ENCODE peak calls at places on chromosomes 3 and 15, in ten cellular contexts. D is lower leg skin, I is transverse colon, V is right lobe of liver, E is esophagus muscularis mucosa, M is HCT116, J is A549, C is heart left ventricle, O is breast epithelium, H is uterus. Z is an unnamed sample.

GRCh38 chr3:70488816-70489215 is 176.4 kb upstream of the MDFIC2 start:
- DNase-seq in D (no peak), M (no peak), I (no peak), C (no peak), O (no peak), E (no peak), J (no peak), H (no peak), V (no peak), Z (no peak)

GRCh38 chr3:36540898-36541518 is 160.7 kb downstream of the STAC start:
- DNase-seq in H (no peak), D (no peak), E (peak; percentile 3), O (no peak), V (no peak), C (no peak), M (peak; percentile 12), I (no peak), J (peak; percentile 35), Z (peak; percentile 29)

GRCh38 chr15:61556037-61556648 is 327.0 kb upstream of the RORA start:
- DNase-seq in V (no peak), M (no peak), D (no peak), J (no peak), I (no peak), H (no peak), O (no peak), C (no peak), E (no peak), Z (no peak)

GRCh38 chr15:77505556-77505955 is 84.9 kb downstream of the HMG20A start:
- DNase-seq in O (no peak), H (no peak), E (no peak), I (no peak), V (no peak), J (no peak), D (no peak), C (no peak), M (no peak), Z (no peak)

GRCh38 chr3:89268059-89268458 is 160.6 kb downstream of the EPHA3 start:
- DNase-seq in O (no peak), H (no peak), J (no peak), C (no peak), I (no peak), M (no peak), V (no peak), D (no peak), E (no peak), Z (no peak)

GRCh38 chr15:82871577-82872484 is 62.4 kb downstream of the WHAMM start:
- DNase-seq in E (no peak), I (no peak), C (no peak), H (no peak), V (peak; percentile 41), D (peak; percentile 37), O (no peak), M (no peak), J (no peak), Z (no peak)

GRCh38 chr3:67028385-67028784 is 30.3 kb downstream of the KBTBD8 start:
- DNase-seq in J (no peak), M (no peak), E (no peak), O (no peak), I (no peak), C (no peak), H (no peak), D (no peak), V (no peak), Z (no peak)

GRCh38 chr3:120062474-120062873 is 31.8 kb downstream of the GSK3B start:
- DNase-seq in H (no peak), E (no peak), O (no peak), I (no peak), D (no peak), V (no peak), J (no peak), M (no peak), C (no peak), Z (no peak)

GRCh38 chr3:81910244-81910852 is 148.9 kb upstream of the GBE1 start:
- DNase-seq in V (no peak), M (peak; percentile 23), D (no peak), H (no peak), E (no peak), C (no peak), J (peak; percentile 39), O (no peak), I (no peak), Z (no peak)

GRCh38 chr15:99925661-99926461 is 192.6 kb upstream of the LYSMD4 start:
- DNase-seq in C (peak; percentile 78), O (peak; percentile 65), I (peak; percentile 83), H (peak; percentile 66), J (peak; percentile 63), E (peak; percentile 88), M (peak; percentile 35), V (peak; percentile 80), D (peak; percentile 96), Z (peak; percentile 78)

GRCh38 chr3:10551821-10552630 is 46.6 kb upstream of the ATP2B2 start:
- DNase-seq in D (peak; percentile 93), M (peak; percentile 15), O (peak; percentile 77), J (no peak), V (peak; percentile 35), C (no peak), E (peak; percentile 91), I (peak; percentile 12), H (no peak), Z (no peak)

GRCh38 chr3:192915306-192915705 is 2.4 kb downstream of the MB21D2 start:
- DNase-seq in D (no peak), M (no peak), E (no peak), H (no peak), O (no peak), V (no peak), C (no peak), J (peak; percentile 61), I (no peak), Z (no peak)

GRCh38 chr15:65390447-65390846 is 12.6 kb upstream of the IGDCC3 start:
- DNase-seq in V (no peak), H (no peak), J (no peak), C (no peak), E (no peak), I (no peak), M (no peak), D (no peak), O (no peak), Z (no peak)

GRCh38 chr15:90557147-90557546 is 27.4 kb downstream of the CRTC3 start:
- DNase-seq in E (no peak), D (no peak), I (no peak), H (no peak), J (no peak), C (no peak), V (no peak), M (no peak), O (no peak), Z (no peak)

GRCh38 chr3:175149675-175150074 is 290.5 kb downstream of the NAALADL2 start:
- DNase-seq in I (peak; percentile 68), D (peak; percentile 84), E (no peak), C (no peak), O (no peak), V (peak; percentile 73), H (peak; percentile 16), J (no peak), M (no peak), Z (no peak)

DNA sequence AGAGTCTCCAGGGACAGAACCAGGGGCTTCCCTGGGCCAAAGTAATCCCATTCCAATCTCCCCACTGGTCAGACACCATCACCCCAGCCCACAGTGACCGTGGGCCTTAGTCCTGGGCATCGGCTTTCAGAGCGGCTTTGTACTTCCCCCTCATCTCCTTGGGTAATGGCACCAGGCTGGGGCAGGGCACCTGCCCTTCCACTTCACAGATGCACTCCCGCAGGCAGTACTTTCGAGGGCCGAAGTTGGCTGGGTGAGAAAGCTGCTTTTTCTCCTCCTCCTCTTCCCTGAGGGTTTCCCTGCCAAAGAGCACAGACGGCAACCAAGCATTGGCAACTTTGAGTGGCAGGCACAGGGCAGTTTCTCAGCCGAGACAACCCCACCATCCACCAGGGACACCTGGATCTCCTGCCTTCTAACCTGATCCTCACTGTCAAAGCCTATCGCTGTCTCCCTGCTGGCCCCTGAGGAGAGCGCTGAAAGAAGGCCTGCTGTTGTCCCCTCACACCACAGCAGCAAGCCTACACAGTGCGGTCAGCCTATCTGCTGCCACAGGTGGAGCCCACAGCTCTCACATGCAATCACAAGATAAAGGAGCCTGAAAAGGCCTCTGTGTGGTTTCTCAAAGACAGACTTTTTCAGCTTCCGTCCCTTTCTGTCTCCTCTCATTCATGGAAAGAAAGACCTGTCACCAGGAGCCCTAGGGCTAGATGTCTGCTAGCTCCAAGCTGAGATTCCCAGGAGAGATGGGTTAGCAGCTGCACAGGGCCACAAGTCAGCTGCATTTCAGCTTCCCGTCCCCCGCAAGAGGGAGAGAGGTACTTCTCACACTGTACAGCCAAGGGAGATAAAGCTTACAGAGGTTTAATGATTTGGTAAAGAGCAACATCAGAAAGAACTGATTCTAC is 12.5 kb downstream of the MRPS25 start:
- DNase-seq in C (no peak), I (no peak), H (no peak), M (no peak), O (no peak), J (no peak), V (no peak), D (no peak), E (no peak), Z (no peak)
- TF ChIP-seq CTCF in C (no peak), I (no peak), H (no peak), M (no peak), O (no peak), J (no peak), V (no peak), D (no peak), E (no peak), Z (no peak)

DNA sequence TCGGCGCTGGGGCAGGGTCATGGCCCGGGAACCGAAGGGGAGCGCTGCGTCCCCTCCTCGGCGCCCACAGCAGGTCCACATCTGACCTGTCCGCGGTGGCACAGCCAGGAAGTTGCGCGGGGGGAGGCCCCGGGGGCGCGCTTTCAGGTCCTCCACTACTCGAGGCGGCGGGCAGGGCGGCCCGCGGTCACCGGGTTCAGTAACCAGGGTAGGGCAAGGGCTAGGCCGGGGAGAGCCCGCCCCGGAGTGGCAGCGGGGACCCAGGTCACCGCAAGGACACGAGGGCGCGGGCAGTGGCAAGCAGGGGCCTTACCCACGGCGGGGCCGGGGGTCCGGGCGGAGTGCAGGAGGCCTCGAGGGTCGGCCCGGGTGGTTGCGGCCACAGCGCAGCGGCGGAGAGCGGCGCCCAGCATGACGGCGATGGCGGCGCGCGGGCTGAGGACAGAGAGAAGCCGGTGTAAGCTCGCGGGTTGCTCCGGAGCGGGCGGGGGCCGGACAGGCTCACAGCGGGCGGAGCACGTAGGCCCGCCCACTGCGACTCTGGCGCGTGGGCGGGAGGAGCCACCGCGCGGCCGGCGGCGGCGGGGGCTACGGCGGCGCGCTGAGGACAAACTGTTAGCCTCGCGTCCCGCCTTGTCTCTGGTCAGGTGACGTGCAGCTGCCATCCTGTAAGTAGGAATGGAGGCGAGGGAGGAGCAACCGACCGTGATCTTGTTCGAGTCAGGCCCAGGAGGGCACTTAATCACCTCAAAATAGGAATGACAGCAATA is at the start of gene COX5A:
- DNase-seq in D (peak; percentile 98), O (peak; percentile 88), C (peak; percentile 97), I (peak; percentile 94), E (peak; percentile 95), V (peak; percentile 94), H (peak; percentile 95), J (peak; percentile 99), M (peak; percentile 91), Z (peak; percentile 95)
- TF ChIP-seq POLR2A in D (no peak), O (no peak), C (no peak), I (peak; percentile 96), E (peak; percentile 62), V (peak; percentile 96), H (peak; percentile 70), J (peak; percentile 96), M (peak; percentile 76), Z (peak; percentile 84)

GRCh38 chr15:63460210-63461135 is 43.9 kb upstream of the USP3 start:
- DNase-seq in M (no peak), C (no peak), J (no peak), O (no peak), I (no peak), D (no peak), V (no peak), E (no peak), H (no peak), Z (no peak)
- H3K4me3 ChIP-seq in M (no peak overlapping the region), C (no peak overlapping the region), J (no peak overlapping the region), O (no peak overlapping the region), I (no peak overlapping the region), D (no peak overlapping the region), V (no peak overlapping the region), E (no peak overlapping the region), H (no peak overlapping the region), Z (no peak overlapping the region)

GRCh38 chr3:182248349-182248880 is 536.7 kb downstream of the SOX2 start:
- DNase-seq in E (no peak), C (no peak), I (no peak), D (no peak), J (no peak), H (no peak), M (peak; percentile 34), V (no peak), O (no peak), Z (no peak)
- TF ChIP-seq CTCF in E (no peak), C (no peak), I (no peak), D (no peak), J (no peak), H (no peak), M (peak; percentile 33), V (no peak), O (no peak), Z (no peak)

Z was measured in adrenal gland.